ENCODE peak calls at places on chromosomes 16 and 17, in five cellular contexts. One of them, this sample, is unnamed.

GRCh38 chr17:80363120-80363515 is 51.8 kb upstream of the ENDOV start:
- DNase-seq in B cell: no peak
- DNase-seq in COR-L47: no peak
- DNase-seq in smooth muscle cell of the brain vasculature: no peak
- DNase-seq in cardiac fibroblast: no peak
- DNase-seq in this sample: no peak

GRCh38 chr16:86581458-86581857 is 3.1 kb downstream of the FOXL1 start:
- DNase-seq in COR-L47: no peak
- DNase-seq in cardiac fibroblast: peak; percentile 48
- DNase-seq in smooth muscle cell of the brain vasculature: no peak
- DNase-seq in B cell: no peak
- DNase-seq in this sample: no peak

GRCh38 chr17:69356625-69357024 is 29.7 kb upstream of the ABCA5 start:
- DNase-seq in COR-L47: no peak
- DNase-seq in cardiac fibroblast: no peak
- DNase-seq in smooth muscle cell of the brain vasculature: no peak
- DNase-seq in B cell: no peak
- DNase-seq in this sample: no peak

GRCh38 chr17:18143044-18143936 is 34.7 kb downstream of the MYO15A start:
- DNase-seq in cardiac fibroblast: peak; percentile 31
- DNase-seq in smooth muscle cell of the brain vasculature: no peak
- DNase-seq in B cell: no peak
- DNase-seq in COR-L47: no peak
- DNase-seq in this sample: peak; percentile 30

GRCh38 chr17:82217530-82218204 is 5.0 kb upstream of the CCDC57 start:
- DNase-seq in COR-L47: no peak
- DNase-seq in cardiac fibroblast: peak; percentile 94
- DNase-seq in smooth muscle cell of the brain vasculature: no peak
- DNase-seq in B cell: no peak
- DNase-seq in this sample: peak; percentile 92

GRCh38 chr16:49557070-49557446 is 183.5 kb downstream of the C16orf78 start:
- DNase-seq in cardiac fibroblast: no peak
- DNase-seq in B cell: no peak
- DNase-seq in smooth muscle cell of the brain vasculature: no peak
- DNase-seq in COR-L47: peak; percentile 74
- DNase-seq in this sample: no peak

GRCh38 chr16:53864819-53865491 is 161.0 kb downstream of the FTO start:
- DNase-seq in B cell: no peak
- DNase-seq in COR-L47: peak; percentile 41
- DNase-seq in cardiac fibroblast: peak; percentile 59
- DNase-seq in smooth muscle cell of the brain vasculature: no peak
- DNase-seq in this sample: no peak

GRCh38 chr17:82684207-82684903 is 14.1 kb downstream of the RAB40B start:
- DNase-seq in B cell: no peak
- DNase-seq in cardiac fibroblast: no peak
- DNase-seq in COR-L47: no peak
- DNase-seq in smooth muscle cell of the brain vasculature: no peak
- DNase-seq in this sample: no peak

GRCh38 chr16:50887500-50887899 is 145.6 kb downstream of the CYLD start:
- DNase-seq in cardiac fibroblast: no peak
- DNase-seq in COR-L47: no peak
- DNase-seq in smooth muscle cell of the brain vasculature: no peak
- DNase-seq in B cell: no peak
- DNase-seq in this sample: no peak

GRCh38 chr16:4847774-4848587 is 700 bp downstream of the UBN1 start:
- DNase-seq in COR-L47: no peak
- DNase-seq in B cell: peak; percentile 64
- DNase-seq in smooth muscle cell of the brain vasculature: no peak
- DNase-seq in cardiac fibroblast: peak; percentile 85
- DNase-seq in this sample: peak; percentile 70

GRCh38 chr17:77374170-77374936 is 233.6 kb downstream of the SEC14L1 start:
- DNase-seq in smooth muscle cell of the brain vasculature: peak; percentile 67
- DNase-seq in cardiac fibroblast: peak; percentile 80
- DNase-seq in COR-L47: peak; percentile 45
- DNase-seq in B cell: peak; percentile 76
- DNase-seq in this sample: peak; percentile 92

GRCh38 chr16:74742051-74742481 is 32.6 kb downstream of the FA2H start:
- DNase-seq in COR-L47: no peak
- DNase-seq in B cell: no peak
- DNase-seq in smooth muscle cell of the brain vasculature: no peak
- DNase-seq in cardiac fibroblast: no peak
- DNase-seq in this sample: no peak

GRCh38 chr17:38584350-38584925 is 21.3 kb downstream of the SRCIN1 start:
- DNase-seq in smooth muscle cell of the brain vasculature: no peak
- DNase-seq in cardiac fibroblast: peak; percentile 54
- DNase-seq in B cell: peak; percentile 55
- DNase-seq in COR-L47: peak; percentile 50
- DNase-seq in this sample: peak; percentile 59

GRCh38 chr17:7403043-7403901 is 625 bp downstream of the TMEM256 start:
- DNase-seq in smooth muscle cell of the brain vasculature: no peak
- DNase-seq in cardiac fibroblast: no peak
- DNase-seq in COR-L47: no peak
- DNase-seq in B cell: peak; percentile 43
- DNase-seq in this sample: no peak

GRCh38 chr17:48429638-48430586 is at the start of gene SKAP1:
- DNase-seq in cardiac fibroblast: no peak
- DNase-seq in COR-L47: no peak
- DNase-seq in B cell: peak; percentile 51
- DNase-seq in smooth muscle cell of the brain vasculature: no peak
- DNase-seq in this sample: no peak